ENCODE peak calls at places on chromosomes 6 and 20, in nine cellular contexts. M, U, E, V, I, H, Y, C and O are unnamed samples.

GRCh38 chr6:41228616-41229015 is 467 bp downstream of the TREML4 start:
- DNase-seq in M (peak), U (no peak), E (peak), V (no peak), I (no peak), H (no peak), Y (no peak), C (no peak), O (no peak)

GRCh38 chr20:58623579-58624473 is 27.3 kb upstream of the STX16 start:
- DNase-seq in M (peak), U (peak), E (peak), V (no peak), I (peak), H (no peak), Y (peak), C (no peak), O (no peak)

GRCh38 chr6:3471711-3472110 is 14.9 kb upstream of the SLC22A23 start:
- DNase-seq in M (no peak), U (no peak), E (peak), V (no peak), I (no peak), H (no peak), Y (no peak), C (no peak), O (no peak)

GRCh38 chr6:15501806-15502450 is 160.9 kb downstream of the DTNBP1 start:
- DNase-seq in M (no peak), U (no peak), E (no peak), V (no peak), I (no peak), H (no peak), Y (peak), C (no peak), O (no peak)

GRCh38 chr6:91822581-91822980 is 1235.7 kb upstream of the MAP3K7 start:
- DNase-seq in M (peak), U (no peak), E (no peak), V (no peak), I (no peak), H (no peak), Y (no peak), C (no peak), O (no peak)

GRCh38 chr6:10030942-10031537 is 383.8 kb downstream of the TFAP2A start:
- DNase-seq in M (peak), U (no peak), E (peak), V (no peak), I (no peak), H (peak), Y (no peak), C (no peak), O (no peak)

GRCh38 chr6:69719602-69720193 is 77.1 kb downstream of the LMBRD1 start:
- DNase-seq in M (peak), U (no peak), E (peak), V (no peak), I (peak), H (peak), Y (no peak), C (no peak), O (no peak)

GRCh38 chr6:10633216-10633615 is 61.2 kb downstream of the C6orf52 start:
- DNase-seq in M (no peak), U (no peak), E (peak), V (no peak), I (peak), H (peak), Y (no peak), C (no peak), O (no peak)

GRCh38 chr20:11754451-11754850 is 163.2 kb upstream of the BTBD3 start:
- DNase-seq in M (no peak), U (no peak), E (peak), V (no peak), I (no peak), H (no peak), Y (no peak), C (no peak), O (no peak)

GRCh38 chr6:32982084-32982701 is 13.8 kb downstream of the BRD2 start:
- DNase-seq in M (peak), U (no peak), E (no peak), V (no peak), I (no peak), H (no peak), Y (no peak), C (no peak), O (no peak)

GRCh38 chr6:56868687-56869086 is 86.2 kb upstream of the BEND6 start:
- DNase-seq in M (no peak), U (no peak), E (peak), V (no peak), I (no peak), H (no peak), Y (no peak), C (no peak), O (no peak)

GRCh38 chr20:12012241-12013222 is 94.8 kb downstream of the BTBD3 start:
- DNase-seq in M (peak), U (no peak), E (peak), V (no peak), I (peak), H (peak), Y (peak), C (no peak), O (no peak)

GRCh38 chr6:151209071-151209831 is 30.5 kb upstream of the AKAP12 start:
- DNase-seq in M (no peak), U (no peak), E (peak), V (no peak), I (peak), H (no peak), Y (no peak), C (no peak), O (no peak)

GRCh38 chr6:87029711-87030314 is 65.1 kb downstream of the CGA start:
- DNase-seq in M (peak), U (no peak), E (peak), V (no peak), I (peak), H (peak), Y (no peak), C (no peak), O (no peak)

GRCh38 chr6:143545165-143545564 is 33.6 kb upstream of the FUCA2 start:
- DNase-seq in M (no peak), U (no peak), E (peak), V (no peak), I (no peak), H (no peak), Y (no peak), C (no peak), O (no peak)

GRCh38 chr20:59955131-59955796 is 3.0 kb upstream of the CDH26 start:
- DNase-seq in M (peak), U (no peak), E (no peak), V (peak), I (peak), H (no peak), Y (no peak), C (no peak), O (no peak)

DNA sequence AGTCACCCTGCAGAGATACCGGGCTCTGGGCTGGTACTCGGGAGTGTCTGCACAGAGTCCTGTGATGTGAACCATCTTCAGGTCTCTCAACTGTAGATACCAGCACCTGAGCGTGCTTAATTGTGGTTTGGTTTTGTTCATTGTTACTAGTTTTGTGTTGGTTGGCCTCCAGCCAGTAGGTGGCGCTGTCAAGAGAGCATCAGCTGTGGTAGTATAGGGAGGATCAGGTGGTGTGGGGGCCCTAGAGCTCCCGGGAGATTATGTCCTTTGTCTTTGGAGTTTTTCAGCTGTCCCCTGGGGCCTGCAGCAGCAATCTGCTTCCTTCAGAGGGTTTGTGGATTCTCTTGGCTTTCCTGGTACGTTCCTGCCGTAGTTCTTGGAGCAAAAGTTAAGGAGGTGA is 67.9 kb downstream of the CDYL start:
- DNase-seq in M (peak), U (no peak), E (no peak), V (no peak), I (no peak), H (no peak), Y (no peak), C (no peak), O (no peak)
- TF ChIP-seq CTCF in M (peak), U (no peak), E (peak), V (no peak), I (no peak), H (peak), Y (no peak), C (no peak), O (no peak)

GRCh38 chr6:118580585-118581419 is 32.7 kb downstream of the PLN start:
- DNase-seq in M (peak), U (no peak), E (peak), V (peak), I (peak), H (peak), Y (no peak), C (no peak), O (peak)
- TF ChIP-seq CTCF in M (peak), U (no peak), E (peak), V (peak), I (no peak), H (peak), Y (peak), C (peak), O (peak)

GRCh38 chr6:105332576-105332975 is 70.3 kb downstream of the PREP start:
- DNase-seq in M (no peak), U (no peak), E (no peak), V (no peak), I (no peak), H (no peak), Y (no peak), C (no peak), O (no peak)

GRCh38 chr6:105330364-105330763 is 72.5 kb downstream of the PREP start:
- DNase-seq in M (no peak), U (no peak), E (no peak), V (no peak), I (no peak), H (no peak), Y (no peak), C (no peak), O (no peak)

GRCh38 chr6:105331927-105332326 is 71.0 kb downstream of the PREP start:
- DNase-seq in M (no peak), U (no peak), E (no peak), V (no peak), I (no peak), H (no peak), Y (no peak), C (no peak), O (no peak)

GRCh38 chr6:105326838-105327745 is 75.8 kb downstream of the PREP start:
- DNase-seq in M (no peak), U (no peak), E (peak), V (peak), I (peak), H (no peak), Y (no peak), C (no peak), O (no peak)

DNA sequence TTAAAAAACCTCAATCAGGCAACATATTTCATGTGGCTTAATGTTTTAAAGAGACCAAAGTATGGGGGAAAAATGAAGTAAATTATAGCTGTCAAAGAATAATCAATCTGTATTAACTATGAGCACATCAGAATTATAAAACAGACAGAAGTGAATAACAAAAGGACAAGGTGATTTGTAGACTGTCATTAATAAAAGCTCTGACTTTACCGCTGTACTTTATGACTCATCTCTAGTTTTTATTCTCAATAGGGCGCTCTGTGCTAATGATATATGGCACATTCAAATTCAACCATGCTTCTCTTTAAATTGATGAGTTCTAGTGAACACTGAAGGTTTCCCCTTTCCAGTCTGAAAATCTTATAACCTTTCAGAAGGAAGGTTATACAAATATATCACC is 72.0 kb downstream of the PREP start:
- DNase-seq in M (no peak), U (no peak), E (no peak), V (no peak), I (no peak), H (no peak), Y (no peak), C (no peak), O (no peak)
- TF ChIP-seq CTCF in M (no peak), U (no peak), E (no peak), V (no peak), I (no peak), H (no peak), Y (no peak), C (no peak), O (no peak)

GRCh38 chr6:167115054-167115453 is 7.8 kb upstream of the CCR6 start:
- DNase-seq in M (no peak), U (no peak), E (no peak), V (no peak), I (no peak), H (no peak), Y (no peak), C (no peak), O (no peak)
- TF ChIP-seq CTCF in M (peak), U (no peak), E (no peak), V (no peak), I (no peak), H (peak), Y (no peak), C (no peak), O (no peak)

GRCh38 chr6:120058410-120058809 is 708.8 kb upstream of the MAN1A1 start:
- DNase-seq in M (no peak), U (no peak), E (no peak), V (no peak), I (no peak), H (no peak), Y (no peak), C (no peak), O (no peak)

GRCh38 chr6:120055071-120055470 is 705.5 kb upstream of the MAN1A1 start:
- DNase-seq in M (no peak), U (no peak), E (no peak), V (no peak), I (no peak), H (no peak), Y (no peak), C (no peak), O (no peak)

DNA sequence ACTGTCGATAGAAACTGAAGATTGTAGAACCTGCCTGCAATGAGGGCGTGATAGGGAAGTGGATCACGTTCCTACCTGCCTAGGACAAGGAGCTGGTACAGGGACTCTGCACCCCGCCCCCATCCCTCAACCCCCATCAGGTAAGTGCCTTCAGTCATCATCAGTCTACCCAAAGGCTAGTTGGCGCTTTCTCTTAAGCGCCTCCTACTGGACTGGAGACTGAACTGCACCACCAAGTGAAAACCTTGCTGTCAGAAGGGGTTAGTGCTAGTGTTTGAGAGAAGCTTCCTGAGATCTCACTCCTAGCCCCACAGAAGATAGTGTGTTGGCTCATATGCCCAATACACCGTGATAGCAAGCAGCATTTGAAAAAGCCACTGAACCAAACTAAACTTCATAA is 706.5 kb upstream of the MAN1A1 start:
- DNase-seq in M (peak), U (no peak), E (no peak), V (no peak), I (no peak), H (peak), Y (no peak), C (no peak), O (no peak)
- TF ChIP-seq CTCF in M (peak), U (no peak), E (peak), V (no peak), I (no peak), H (peak), Y (peak), C (no peak), O (peak)

DNA sequence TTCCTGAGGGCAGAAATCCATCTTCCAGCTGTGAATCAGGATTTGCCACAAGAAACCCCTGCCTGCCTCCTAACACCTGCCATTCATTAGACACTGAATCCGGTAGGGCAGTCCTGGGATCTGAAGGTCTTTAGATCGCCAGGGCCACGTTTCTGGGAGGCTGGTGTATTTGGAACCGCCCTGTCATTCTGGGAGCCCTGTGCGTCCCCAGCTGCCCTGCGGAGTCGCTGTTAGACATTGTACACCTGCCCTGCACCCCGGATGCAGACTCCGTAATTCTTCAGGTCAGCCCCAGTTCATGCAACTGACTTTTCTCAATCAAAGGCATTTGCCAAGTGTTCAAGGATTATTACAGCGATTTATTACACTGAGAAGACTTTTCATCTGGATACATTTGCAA is 193.2 kb downstream of the TBC1D7 start:
- DNase-seq in M (no peak), U (no peak), E (no peak), V (no peak), I (no peak), H (no peak), Y (no peak), C (no peak), O (no peak)
- TF ChIP-seq CTCF in M (no peak), U (no peak), E (no peak), V (no peak), I (no peak), H (no peak), Y (no peak), C (no peak), O (no peak)

DNA sequence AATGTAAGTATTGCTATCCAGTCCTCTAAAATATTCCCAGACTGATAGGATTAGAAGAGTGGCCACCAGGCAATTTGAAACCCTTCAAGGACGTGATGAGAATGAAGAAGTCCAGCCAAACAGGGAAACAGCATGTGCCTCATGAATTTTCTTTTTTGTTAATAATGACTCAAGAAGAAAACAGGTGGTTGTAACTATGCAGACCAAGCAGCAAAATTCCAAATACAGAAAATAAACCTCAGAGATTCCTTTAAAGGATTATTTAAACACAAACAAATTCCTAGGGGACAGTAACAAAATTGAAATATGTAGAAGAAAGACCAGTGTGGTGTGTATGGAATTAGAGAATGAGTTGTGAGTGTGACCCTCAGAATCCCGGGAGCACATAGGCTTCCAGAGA is 239.2 kb downstream of the KCNQ5 start:
- DNase-seq in M (no peak), U (no peak), E (no peak), V (no peak), I (no peak), H (no peak), Y (no peak), C (no peak), O (no peak)
- TF ChIP-seq CTCF in M (no peak), U (no peak), E (no peak), V (no peak), I (no peak), H (no peak), Y (no peak), C (no peak), O (no peak)